ENCODE peak calls at places on chromosomes 5 and 9, in ten cellular contexts. One of them, this sample, is unnamed.

GRCh38 chr5:66002415-66002814 is 76.0 kb downstream of the ERBIN start:
- DNase-seq in thyroid gland: no peak
- DNase-seq in fibroblast of lung: no peak
- DNase-seq in adrenal gland: no peak
- DNase-seq in IMR-90: no peak
- DNase-seq in Peyer's patch: no peak
- DNase-seq in coronary artery: no peak
- DNase-seq in cardiac muscle cell: no peak
- DNase-seq in A549: no peak
- DNase-seq in body of pancreas: no peak
- DNase-seq in this sample: no peak

GRCh38 chr9:27483576-27483975 is 40.5 kb upstream of the IFNK start:
- DNase-seq in thyroid gland: no peak
- DNase-seq in fibroblast of lung: no peak
- DNase-seq in adrenal gland: no peak
- DNase-seq in IMR-90: no peak
- DNase-seq in Peyer's patch: no peak
- DNase-seq in coronary artery: no peak
- DNase-seq in cardiac muscle cell: no peak
- DNase-seq in A549: no peak
- DNase-seq in body of pancreas: no peak
- DNase-seq in this sample: no peak

GRCh38 chr5:61330341-61330878 is 1.6 kb upstream of the ZSWIM6 start:
- DNase-seq in thyroid gland: peak
- DNase-seq in fibroblast of lung: peak
- DNase-seq in adrenal gland: peak
- DNase-seq in IMR-90: peak
- DNase-seq in Peyer's patch: no peak
- DNase-seq in coronary artery: peak
- DNase-seq in cardiac muscle cell: no peak
- DNase-seq in A549: peak
- DNase-seq in body of pancreas: peak
- DNase-seq in this sample: no peak

GRCh38 chr5:37825334-37825915 is 14.4 kb downstream of the GDNF start:
- DNase-seq in thyroid gland: no peak
- DNase-seq in fibroblast of lung: no peak
- DNase-seq in adrenal gland: no peak
- DNase-seq in IMR-90: no peak
- DNase-seq in Peyer's patch: no peak
- DNase-seq in coronary artery: no peak
- DNase-seq in cardiac muscle cell: no peak
- DNase-seq in A549: no peak
- DNase-seq in body of pancreas: no peak
- DNase-seq in this sample: no peak

GRCh38 chr9:126211441-126212074 is 115.1 kb upstream of the MVB12B start:
- DNase-seq in thyroid gland: no peak
- DNase-seq in fibroblast of lung: no peak
- DNase-seq in adrenal gland: no peak
- DNase-seq in IMR-90: no peak
- DNase-seq in Peyer's patch: no peak
- DNase-seq in coronary artery: no peak
- DNase-seq in cardiac muscle cell: no peak
- DNase-seq in A549: no peak
- DNase-seq in body of pancreas: no peak
- DNase-seq in this sample: no peak

GRCh38 chr9:136643596-136644342 is 18.9 kb upstream of the EGFL7 start:
- DNase-seq in thyroid gland: no peak
- DNase-seq in fibroblast of lung: no peak
- DNase-seq in adrenal gland: peak
- DNase-seq in IMR-90: no peak
- DNase-seq in Peyer's patch: peak
- DNase-seq in coronary artery: no peak
- DNase-seq in cardiac muscle cell: no peak
- DNase-seq in A549: no peak
- DNase-seq in body of pancreas: peak
- DNase-seq in this sample: no peak

GRCh38 chr9:131361202-131361833 is 32.6 kb upstream of the PRRC2B start:
- DNase-seq in thyroid gland: peak
- DNase-seq in fibroblast of lung: no peak
- DNase-seq in adrenal gland: peak
- DNase-seq in IMR-90: no peak
- DNase-seq in Peyer's patch: peak
- DNase-seq in coronary artery: no peak
- DNase-seq in cardiac muscle cell: peak
- DNase-seq in A549: no peak
- DNase-seq in body of pancreas: peak
- DNase-seq in this sample: no peak

GRCh38 chr9:81535542-81536241 is 153.7 kb downstream of the TLE1 start:
- DNase-seq in thyroid gland: no peak
- DNase-seq in fibroblast of lung: peak
- DNase-seq in adrenal gland: no peak
- DNase-seq in IMR-90: peak
- DNase-seq in Peyer's patch: no peak
- DNase-seq in coronary artery: no peak
- DNase-seq in cardiac muscle cell: no peak
- DNase-seq in A549: peak
- DNase-seq in body of pancreas: no peak
- DNase-seq in this sample: peak

GRCh38 chr5:32298056-32298420 is 14.7 kb downstream of the MTMR12 start:
- DNase-seq in thyroid gland: no peak
- DNase-seq in fibroblast of lung: no peak
- DNase-seq in adrenal gland: no peak
- DNase-seq in IMR-90: no peak
- DNase-seq in Peyer's patch: no peak
- DNase-seq in coronary artery: no peak
- DNase-seq in cardiac muscle cell: no peak
- DNase-seq in A549: no peak
- DNase-seq in body of pancreas: no peak
- DNase-seq in this sample: no peak

GRCh38 chr9:4143951-4144717 is 155.7 kb downstream of the GLIS3 start:
- DNase-seq in thyroid gland: no peak
- DNase-seq in fibroblast of lung: peak
- DNase-seq in adrenal gland: no peak
- DNase-seq in IMR-90: peak
- DNase-seq in Peyer's patch: no peak
- DNase-seq in coronary artery: no peak
- DNase-seq in cardiac muscle cell: no peak
- DNase-seq in A549: no peak
- DNase-seq in body of pancreas: no peak
- DNase-seq in this sample: no peak

GRCh38 chr9:112308576-112308975 is 24.8 kb downstream of the PTBP3 start:
- DNase-seq in thyroid gland: no peak
- DNase-seq in fibroblast of lung: peak
- DNase-seq in adrenal gland: no peak
- DNase-seq in IMR-90: peak
- DNase-seq in Peyer's patch: no peak
- DNase-seq in coronary artery: no peak
- DNase-seq in cardiac muscle cell: peak
- DNase-seq in A549: no peak
- DNase-seq in body of pancreas: peak
- DNase-seq in this sample: no peak

GRCh38 chr5:17267099-17267498 is 49.7 kb downstream of the BASP1 start:
- DNase-seq in thyroid gland: no peak
- DNase-seq in fibroblast of lung: peak
- DNase-seq in adrenal gland: no peak
- DNase-seq in IMR-90: peak
- DNase-seq in Peyer's patch: no peak
- DNase-seq in coronary artery: no peak
- DNase-seq in cardiac muscle cell: no peak
- DNase-seq in A549: no peak
- DNase-seq in body of pancreas: no peak
- DNase-seq in this sample: no peak

GRCh38 chr9:88949961-88950340 is 41.3 kb upstream of the S1PR3 start:
- DNase-seq in thyroid gland: no peak
- DNase-seq in fibroblast of lung: no peak
- DNase-seq in adrenal gland: no peak
- DNase-seq in IMR-90: peak
- DNase-seq in Peyer's patch: no peak
- DNase-seq in coronary artery: no peak
- DNase-seq in cardiac muscle cell: no peak
- DNase-seq in A549: no peak
- DNase-seq in body of pancreas: no peak
- DNase-seq in this sample: peak

DNA sequence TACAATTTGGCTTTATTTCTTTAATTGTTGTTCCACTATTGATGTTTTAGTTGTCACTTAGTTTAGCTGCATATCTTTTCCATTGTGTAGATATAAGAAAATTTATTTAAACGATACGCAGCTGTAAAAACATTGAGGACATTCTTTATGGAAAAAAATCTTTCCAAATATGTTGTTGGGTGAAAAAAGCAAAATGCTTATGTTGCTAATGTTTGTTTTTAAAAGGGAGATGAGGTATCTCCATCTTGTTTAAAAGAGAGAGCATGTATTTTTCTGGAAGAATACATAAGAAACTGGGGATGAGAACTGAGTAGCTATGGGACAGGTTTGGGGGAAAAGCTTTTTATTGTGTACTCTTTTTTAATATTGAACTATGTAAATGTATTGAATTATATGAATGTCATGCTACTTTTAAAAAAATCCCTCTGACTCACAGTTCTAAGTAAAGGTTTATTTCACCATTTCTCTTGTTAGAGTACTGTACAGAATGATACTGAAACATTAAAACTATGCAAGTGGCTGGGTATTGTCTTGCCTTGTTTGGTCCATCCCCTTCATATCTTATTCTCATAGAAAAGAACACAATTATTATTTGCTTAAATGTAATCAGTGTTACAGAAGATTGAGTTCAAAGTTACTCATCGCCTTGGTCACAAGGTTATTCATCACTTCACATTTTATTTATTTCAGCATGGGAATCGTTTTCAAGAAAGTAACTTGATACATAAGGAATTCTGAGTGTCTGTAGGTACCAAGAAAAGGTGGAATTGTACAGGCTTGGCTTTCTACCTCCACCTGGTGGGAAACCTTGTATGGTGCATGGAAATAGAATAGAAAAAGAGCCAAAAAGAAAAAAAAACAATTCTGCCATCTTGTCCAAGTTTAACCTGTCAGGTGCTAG is 85.8 kb downstream of the RIC1 start:
- DNase-seq in thyroid gland: no peak
- DNase-seq in fibroblast of lung: peak
- DNase-seq in adrenal gland: peak
- DNase-seq in IMR-90: peak
- DNase-seq in Peyer's patch: no peak
- DNase-seq in coronary artery: no peak
- DNase-seq in cardiac muscle cell: peak
- DNase-seq in A549: no peak
- DNase-seq in body of pancreas: no peak
- DNase-seq in this sample: peak
- TF ChIP-seq CTCF in thyroid gland: no peak
- TF ChIP-seq CTCF in fibroblast of lung: peak
- TF ChIP-seq CTCF in adrenal gland: peak
- TF ChIP-seq CTCF in IMR-90: peak
- TF ChIP-seq CTCF in Peyer's patch: no peak
- TF ChIP-seq CTCF in coronary artery: no peak
- TF ChIP-seq CTCF in cardiac muscle cell: peak
- TF ChIP-seq CTCF in A549: peak
- TF ChIP-seq CTCF in body of pancreas: peak
- TF ChIP-seq CTCF in this sample: peak

GRCh38 chr9:94772128-94772527 is 45.6 kb downstream of the AOPEP start:
- DNase-seq in thyroid gland: no peak
- DNase-seq in fibroblast of lung: no peak
- DNase-seq in adrenal gland: no peak
- DNase-seq in IMR-90: no peak
- DNase-seq in Peyer's patch: no peak
- DNase-seq in coronary artery: no peak
- DNase-seq in cardiac muscle cell: no peak
- DNase-seq in A549: no peak
- DNase-seq in body of pancreas: no peak
- DNase-seq in this sample: no peak
- H3K27ac ChIP-seq in thyroid gland: peak
- H3K27ac ChIP-seq in fibroblast of lung: no peak
- H3K27ac ChIP-seq in adrenal gland: no peak
- H3K27ac ChIP-seq in IMR-90: no peak
- H3K27ac ChIP-seq in Peyer's patch: no peak
- H3K27ac ChIP-seq in coronary artery: peak
- H3K27ac ChIP-seq in cardiac muscle cell: no peak
- H3K27ac ChIP-seq in A549: no peak
- H3K27ac ChIP-seq in body of pancreas: no peak
- H3K27ac ChIP-seq in this sample: no peak

DNA sequence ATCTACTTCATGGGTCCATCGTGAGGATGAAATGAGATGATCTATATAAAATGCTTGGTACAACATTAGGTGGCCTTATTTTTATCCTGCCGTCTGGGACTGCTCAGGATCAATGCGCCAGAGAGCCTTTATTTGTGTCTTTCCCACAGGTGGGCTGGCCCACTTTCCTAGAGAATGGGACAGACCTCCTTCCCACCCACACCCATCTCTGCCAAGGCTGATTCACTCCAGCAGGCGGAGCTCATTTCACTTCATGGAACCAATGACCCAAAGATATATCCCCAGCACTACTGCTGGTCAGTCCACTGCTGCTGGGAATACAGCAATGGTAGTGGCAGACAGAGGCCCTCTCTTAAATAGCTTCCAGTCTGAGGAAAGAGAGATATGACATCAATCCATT is 35.7 kb downstream of the TGFBI start:
- DNase-seq in thyroid gland: no peak
- DNase-seq in fibroblast of lung: no peak
- DNase-seq in adrenal gland: no peak
- DNase-seq in IMR-90: no peak
- DNase-seq in Peyer's patch: no peak
- DNase-seq in coronary artery: peak
- DNase-seq in cardiac muscle cell: no peak
- DNase-seq in A549: no peak
- DNase-seq in body of pancreas: no peak
- DNase-seq in this sample: no peak
- TF ChIP-seq CTCF in thyroid gland: no peak
- TF ChIP-seq CTCF in fibroblast of lung: no peak
- TF ChIP-seq CTCF in adrenal gland: no peak
- TF ChIP-seq CTCF in IMR-90: peak
- TF ChIP-seq CTCF in Peyer's patch: no peak
- TF ChIP-seq CTCF in coronary artery: no peak
- TF ChIP-seq CTCF in cardiac muscle cell: peak
- TF ChIP-seq CTCF in A549: no peak
- TF ChIP-seq CTCF in body of pancreas: peak
- TF ChIP-seq CTCF in this sample: peak

DNA sequence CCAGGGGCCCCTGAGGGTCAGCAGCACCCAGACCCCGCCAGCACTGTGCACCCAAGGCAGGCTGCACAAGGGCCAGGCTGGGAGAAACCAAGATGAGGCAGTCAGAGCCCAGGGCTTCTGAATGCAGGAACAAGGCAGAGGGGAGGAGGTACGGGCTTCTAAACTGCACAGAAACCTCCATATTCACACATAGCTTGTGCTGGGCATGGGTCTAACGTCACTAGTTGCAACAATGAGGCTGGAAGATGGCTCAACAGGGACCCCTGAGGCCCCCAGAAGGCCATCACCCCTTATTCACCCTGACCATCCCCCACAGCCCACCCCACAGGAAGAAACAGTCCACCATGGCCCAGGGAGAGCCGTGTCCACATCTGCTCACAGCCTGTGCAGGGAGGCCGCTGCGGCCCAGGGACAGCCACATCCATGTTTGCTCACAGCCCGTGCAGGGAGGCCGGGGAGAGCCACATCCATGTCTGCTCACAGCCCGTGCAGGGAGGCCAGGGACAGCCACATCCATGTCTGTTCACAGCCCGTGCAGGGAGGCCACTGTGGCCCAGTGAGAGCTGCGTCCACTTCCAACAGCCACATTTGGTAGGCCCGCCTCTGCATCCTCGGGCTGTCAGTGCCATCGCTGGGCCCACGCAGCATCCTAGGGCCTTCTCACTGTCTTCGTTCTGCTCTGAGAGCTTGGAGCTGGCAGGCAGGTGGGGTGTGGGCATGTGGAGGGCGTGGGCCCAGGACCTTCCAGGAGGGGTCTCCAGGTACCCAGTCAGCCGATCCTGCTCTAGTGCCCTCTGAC is 38.2 kb downstream of the LPCAT1 start:
- DNase-seq in thyroid gland: no peak
- DNase-seq in fibroblast of lung: no peak
- DNase-seq in adrenal gland: no peak
- DNase-seq in IMR-90: no peak
- DNase-seq in Peyer's patch: no peak
- DNase-seq in coronary artery: no peak
- DNase-seq in cardiac muscle cell: no peak
- DNase-seq in A549: no peak
- DNase-seq in body of pancreas: no peak
- DNase-seq in this sample: no peak
- H3K27ac ChIP-seq in thyroid gland: no peak
- H3K27ac ChIP-seq in fibroblast of lung: no peak
- H3K27ac ChIP-seq in adrenal gland: no peak
- H3K27ac ChIP-seq in IMR-90: no peak
- H3K27ac ChIP-seq in Peyer's patch: no peak
- H3K27ac ChIP-seq in coronary artery: no peak
- H3K27ac ChIP-seq in cardiac muscle cell: no peak
- H3K27ac ChIP-seq in A549: no peak
- H3K27ac ChIP-seq in body of pancreas: no peak
- H3K27ac ChIP-seq in this sample: no peak

This sample was measured in brain microvascular endothelial cell.